ENCODE peak calls at places on chromosomes 4 and X, in six cellular contexts. F, O, R, U, K and Y are unnamed samples.

GRCh38 chrX:31294475-31294874 is 222.6 kb upstream of the FTHL17 start:
- DNase-seq in F (no peak), O (no peak), R (no peak), U (no peak), K (no peak), Y (no peak)

GRCh38 chr4:4488405-4489404 is 53.1 kb downstream of the STX18 start:
- DNase-seq in F (peak), O (peak), R (peak), U (peak), K (peak), Y (peak)

GRCh38 chrX:148811236-148811635 is 310.8 kb downstream of the AFF2 start:
- DNase-seq in F (peak), O (peak), R (no peak), U (peak), K (no peak), Y (no peak)

GRCh38 chr4:54495091-54495490 is 162.7 kb upstream of the KIT start:
- DNase-seq in F (no peak), O (peak), R (no peak), U (peak), K (no peak), Y (no peak)

GRCh38 chrX:51893931-51894696 is 691 bp downstream of the MAGED1 start:
- DNase-seq in F (no peak), O (peak), R (no peak), U (peak), K (peak), Y (peak)

GRCh38 chr4:105186701-105187158 is 40.1 kb downstream of the TET2 start:
- DNase-seq in F (peak), O (peak), R (no peak), U (peak), K (peak), Y (no peak)

GRCh38 chr4:111400736-111401135 is 744.5 kb upstream of the FAM241A start:
- DNase-seq in F (peak), O (peak), R (no peak), U (peak), K (peak), Y (no peak)

GRCh38 chr4:180462116-180462515 is 1781.1 kb upstream of the TENM3 start:
- DNase-seq in F (no peak), O (no peak), R (no peak), U (no peak), K (no peak), Y (no peak)

GRCh38 chrX:133350751-133351150 is 64.5 kb downstream of the GPC4 start:
- DNase-seq in F (no peak), O (no peak), R (no peak), U (no peak), K (no peak), Y (no peak)

GRCh38 chrX:115367455-115367854 is 77.9 kb downstream of the LUZP4 start:
- DNase-seq in F (peak), O (peak), R (no peak), U (peak), K (peak), Y (no peak)

GRCh38 chr4:138602664-138603063 is 360.5 kb upstream of the SLC7A11 start:
- DNase-seq in F (peak), O (peak), R (no peak), U (peak), K (no peak), Y (no peak)

GRCh38 chrX:35728481-35728880 is 69.7 kb upstream of the MAGEB16 start:
- DNase-seq in F (no peak), O (no peak), R (no peak), U (no peak), K (no peak), Y (peak)

GRCh38 chrX:77917294-77917933 is 6.9 kb downstream of the ATP7A start:
- DNase-seq in F (no peak), O (no peak), R (no peak), U (no peak), K (peak), Y (no peak)

GRCh38 chr4:56786955-56787354 is 34.5 kb downstream of the SPINK2 start:
- DNase-seq in F (peak), O (peak), R (no peak), U (peak), K (peak), Y (peak)

GRCh38 chrX:386768-387575 is at the start of gene PPP2R3B:
- DNase-seq in F (peak), O (peak), R (peak), U (peak), K (peak), Y (peak)

GRCh38 chr4:169231647-169232262 is 39.0 kb downstream of the SH3RF1 start:
- DNase-seq in F (no peak), O (peak), R (no peak), U (no peak), K (no peak), Y (no peak)

GRCh38 chr4:88522702-88523324 is 763 bp downstream of the PYURF start:
- DNase-seq in F (no peak), O (peak), R (no peak), U (peak), K (peak), Y (peak)

GRCh38 chr4:138938371-138938699 is 77.2 kb upstream of the NOCT start:
- DNase-seq in F (peak), O (peak), R (no peak), U (peak), K (peak), Y (no peak)

GRCh38 chr4:25433966-25434667 is 57.1 kb downstream of the ANAPC4 start:
- DNase-seq in F (no peak), O (no peak), R (no peak), U (no peak), K (no peak), Y (no peak)

GRCh38 chr4:98110214-98110613 is 33.1 kb downstream of the STPG2 start:
- DNase-seq in F (no peak), O (no peak), R (no peak), U (no peak), K (no peak), Y (peak)

GRCh38 chrX:110175146-110175545 is 142.7 kb downstream of the AMMECR1 start:
- DNase-seq in F (no peak), O (no peak), R (no peak), U (no peak), K (no peak), Y (peak)

GRCh38 chr4:7813674-7814073 is 126.0 kb downstream of the AFAP1 start:
- DNase-seq in F (peak), O (peak), R (no peak), U (peak), K (peak), Y (no peak)

GRCh38 chrX:17047224-17047623 is 100.8 kb downstream of the REPS2 start:
- DNase-seq in F (no peak), O (no peak), R (no peak), U (no peak), K (no peak), Y (no peak)

GRCh38 chrX:252421-253291 is 28.5 kb upstream of the PLCXD1 start:
- DNase-seq in F (no peak), O (no peak), R (no peak), U (no peak), K (peak), Y (peak)

GRCh38 chr4:16225996-16226815 is at the start of gene TAPT1:
- DNase-seq in F (no peak), O (peak), R (no peak), U (peak), K (peak), Y (peak)

GRCh38 chr4:180398564-180398963 is 1844.6 kb upstream of the TENM3 start:
- DNase-seq in F (no peak), O (no peak), R (no peak), U (no peak), K (no peak), Y (no peak)

GRCh38 chr4:182492456-182492855 is 249.3 kb downstream of the TENM3 start:
- DNase-seq in F (peak), O (peak), R (no peak), U (peak), K (peak), Y (no peak)

DNA sequence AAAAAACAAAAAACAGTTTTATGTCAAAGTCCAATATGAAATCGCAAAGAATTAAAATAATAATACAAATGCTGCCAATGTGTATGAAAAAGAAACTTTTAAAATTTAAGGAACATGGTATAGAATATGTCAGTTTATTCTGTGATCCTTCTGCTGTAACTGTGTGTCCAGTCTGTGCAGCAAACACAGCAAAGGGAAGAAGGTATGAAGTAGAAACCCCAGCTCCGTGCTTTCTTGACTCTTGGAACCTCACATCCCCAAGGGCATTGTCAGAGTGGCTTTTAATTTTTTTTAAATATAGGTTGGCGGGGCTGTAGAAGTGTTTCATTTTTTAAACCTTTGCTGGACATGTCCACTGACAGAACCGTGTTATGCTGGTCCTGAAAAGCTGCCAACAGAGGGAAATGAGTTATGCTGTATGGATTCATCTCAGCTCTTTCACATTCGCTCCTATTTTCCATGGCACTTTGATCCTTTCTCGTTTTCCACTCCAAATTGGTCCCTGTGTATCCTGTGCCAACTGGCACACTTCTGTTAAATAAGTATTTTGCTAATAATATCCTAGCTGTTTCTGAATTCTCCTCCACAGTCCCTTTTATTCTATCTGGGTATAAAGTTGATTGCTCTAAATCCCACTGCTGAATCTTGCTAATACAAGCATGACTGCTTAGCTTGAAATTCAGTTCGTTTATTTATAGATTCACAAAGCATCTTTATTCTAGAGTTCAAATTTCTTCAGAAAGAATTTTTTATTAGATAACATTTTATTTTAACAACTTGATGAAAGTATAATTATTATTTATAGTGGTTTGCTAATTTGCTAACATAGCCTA is 127.0 kb upstream of the DDIT4L start:
- DNase-seq in F (no peak), O (no peak), R (no peak), U (peak), K (peak), Y (no peak)
- H3K9ac ChIP-seq in F (no peak), O (no peak), R (no peak), U (peak), K (no peak), Y (no peak)

GRCh38 chr4:95095352-95095974 is 337.7 kb downstream of the BMPR1B start:
- DNase-seq in F (peak), O (peak), R (no peak), U (peak), K (peak), Y (no peak)

GRCh38 chr4:95093460-95093859 is 335.7 kb downstream of the BMPR1B start:
- DNase-seq in F (no peak), O (no peak), R (no peak), U (no peak), K (no peak), Y (no peak)

GRCh38 chr4:95091272-95091671 is 333.5 kb downstream of the BMPR1B start:
- DNase-seq in F (peak), O (peak), R (no peak), U (peak), K (no peak), Y (no peak)

GRCh38 chr4:95092762-95093161 is 335.0 kb downstream of the BMPR1B start:
- DNase-seq in F (no peak), O (peak), R (no peak), U (no peak), K (peak), Y (no peak)

DNA sequence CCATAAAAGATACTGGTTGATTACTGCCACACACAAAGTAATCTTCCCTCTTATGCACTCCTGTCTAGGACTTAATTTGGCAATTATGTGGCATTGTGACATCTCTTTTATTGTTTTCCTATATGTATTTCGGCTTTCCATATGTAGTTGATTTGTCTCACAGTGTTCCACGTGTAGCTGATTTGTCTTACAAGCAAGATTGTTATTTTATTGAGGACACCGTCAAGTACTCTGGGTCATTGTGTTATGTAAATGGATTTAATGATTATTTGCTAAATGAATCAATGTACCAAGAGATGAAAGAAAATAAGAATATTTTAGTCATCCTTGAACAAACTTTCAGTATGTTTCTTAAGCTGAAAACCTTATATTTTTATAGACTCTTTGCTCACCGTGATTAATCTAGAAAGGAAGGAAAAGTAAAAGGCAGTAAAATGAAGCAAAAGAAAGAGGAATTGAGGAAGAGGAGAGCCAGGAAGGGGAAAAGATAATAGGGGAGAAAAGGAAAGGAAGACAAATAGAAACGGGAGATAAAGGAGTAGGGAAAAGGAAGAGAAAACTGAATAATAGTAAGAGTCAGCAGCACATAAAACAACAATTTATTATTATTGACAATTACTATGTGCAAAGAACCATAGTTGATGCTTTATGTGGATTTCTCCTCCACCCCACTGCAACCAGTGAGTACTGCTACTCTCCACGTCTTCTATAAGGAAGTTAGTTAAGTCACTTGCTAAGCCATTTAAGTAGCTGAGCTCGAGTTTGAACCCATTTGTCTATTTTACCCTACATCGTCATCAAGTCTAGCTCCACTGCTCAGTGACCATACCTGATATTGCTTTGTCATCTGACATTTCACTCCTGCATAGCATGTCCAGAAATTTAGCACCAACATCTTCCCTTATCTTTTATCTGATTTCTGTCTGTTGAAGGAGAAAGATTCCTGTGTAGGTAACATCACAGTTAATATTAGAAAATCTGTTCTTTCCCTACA is 336.5 kb downstream of the BMPR1B start:
- DNase-seq in F (no peak), O (no peak), R (no peak), U (no peak), K (no peak), Y (no peak)
- H3K4me3 ChIP-seq in F (no peak), O (no peak), R (no peak), U (no peak), K (no peak), Y (no peak)

DNA sequence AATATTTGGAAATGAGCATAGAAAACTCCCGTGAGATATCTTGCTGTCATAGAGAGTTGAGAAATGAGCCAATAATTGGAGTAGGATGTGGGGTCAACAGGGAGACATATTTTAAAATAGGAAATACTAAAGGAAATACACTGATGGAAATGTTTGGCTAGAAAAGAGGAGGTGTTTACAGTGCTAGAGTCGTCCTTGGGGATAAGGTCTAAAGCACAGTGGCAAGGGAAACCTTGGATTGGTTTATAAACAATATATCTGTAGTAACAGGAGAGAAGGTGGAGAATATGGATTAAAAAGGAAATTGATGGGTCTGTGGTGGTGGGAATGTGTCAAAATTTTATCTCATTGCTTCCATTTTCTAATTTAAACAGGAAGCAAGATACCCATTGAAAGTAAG is 82.1 kb downstream of the PPEF2 start:
- DNase-seq in F (no peak), O (no peak), R (no peak), U (no peak), K (no peak), Y (no peak)
- H3K9ac ChIP-seq in F (no peak), O (no peak), R (no peak), U (no peak), K (no peak), Y (no peak)

DNA sequence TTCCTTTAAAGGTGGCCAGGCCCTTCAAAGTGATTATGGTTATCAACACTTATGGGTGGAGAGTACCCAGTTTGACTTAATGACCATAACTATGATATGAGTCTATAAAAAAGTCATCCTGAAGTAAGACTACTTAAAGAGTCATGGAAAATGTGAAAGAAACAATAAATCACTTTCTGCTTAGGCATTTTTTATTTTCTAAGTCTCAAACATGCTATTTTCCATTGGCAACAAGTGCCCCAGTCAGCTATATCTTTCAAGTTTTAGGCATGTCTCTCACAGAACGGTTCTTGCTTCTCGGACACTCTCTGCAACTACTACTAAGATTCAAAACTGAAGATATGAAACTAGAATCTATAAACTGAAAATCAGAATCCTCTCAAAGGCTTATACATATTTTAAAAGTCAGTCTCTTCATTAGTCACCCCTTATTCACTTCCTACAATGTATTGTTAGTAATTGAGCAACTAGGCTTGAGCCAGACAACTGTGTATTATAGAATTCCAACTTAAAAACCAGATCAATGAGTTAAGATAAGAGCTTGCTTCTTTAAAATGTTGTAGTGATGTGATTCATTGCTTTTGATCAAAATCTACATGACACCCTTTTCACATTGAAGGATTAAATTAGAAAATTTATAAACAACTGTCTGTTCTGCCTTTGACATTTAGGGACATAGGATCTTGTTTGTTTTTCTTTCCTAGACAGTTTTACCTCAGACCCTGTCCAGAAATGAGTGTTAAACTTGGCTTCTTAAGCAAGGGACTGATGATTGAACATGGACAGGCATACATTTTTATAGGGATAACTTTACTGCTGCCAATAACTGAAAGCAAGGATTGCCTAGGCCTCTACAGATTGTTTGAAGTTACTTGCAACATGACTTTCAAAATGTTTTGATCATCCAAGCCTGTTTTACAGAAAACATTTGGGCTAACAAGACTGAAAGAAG is 2.9 kb downstream of the ANTXR2 start:
- DNase-seq in F (peak), O (peak), R (no peak), U (peak), K (peak), Y (no peak)
- H3K4me3 ChIP-seq in F (peak), O (peak), R (peak), U (peak), K (peak), Y (no peak)

DNA sequence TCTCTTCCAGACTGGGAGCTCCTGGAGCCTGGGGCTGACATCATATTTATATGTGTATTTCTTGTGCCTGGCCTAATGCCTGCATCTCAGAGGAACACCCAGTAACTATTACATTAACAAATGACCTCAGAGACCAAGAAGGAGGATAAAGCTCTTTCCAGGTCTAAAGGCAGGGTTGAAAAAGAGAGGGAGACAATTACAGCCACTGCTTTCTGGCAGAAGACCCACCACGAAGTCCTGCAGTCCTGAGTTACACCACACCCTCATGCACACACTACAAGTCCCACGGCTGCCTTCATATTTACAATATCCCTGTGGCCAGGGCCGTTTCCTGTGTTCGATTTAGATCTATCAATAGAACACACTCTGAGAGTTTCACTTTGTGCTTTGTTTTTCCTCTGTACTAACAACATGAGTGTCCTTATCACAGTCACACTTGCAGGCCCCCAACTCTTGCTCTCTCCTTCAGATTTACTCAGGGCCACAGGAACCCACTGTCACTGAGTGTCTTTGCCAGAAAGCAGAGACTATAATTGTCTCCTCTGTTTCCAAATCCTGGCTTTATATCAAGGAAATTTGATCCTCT is 535.5 kb downstream of the MID1IP1 start:
- DNase-seq in F (no peak), O (peak), R (no peak), U (no peak), K (peak), Y (no peak)
- H3K9ac ChIP-seq in F (no peak), O (no peak), R (no peak), U (no peak), K (no peak), Y (no peak)

DNA sequence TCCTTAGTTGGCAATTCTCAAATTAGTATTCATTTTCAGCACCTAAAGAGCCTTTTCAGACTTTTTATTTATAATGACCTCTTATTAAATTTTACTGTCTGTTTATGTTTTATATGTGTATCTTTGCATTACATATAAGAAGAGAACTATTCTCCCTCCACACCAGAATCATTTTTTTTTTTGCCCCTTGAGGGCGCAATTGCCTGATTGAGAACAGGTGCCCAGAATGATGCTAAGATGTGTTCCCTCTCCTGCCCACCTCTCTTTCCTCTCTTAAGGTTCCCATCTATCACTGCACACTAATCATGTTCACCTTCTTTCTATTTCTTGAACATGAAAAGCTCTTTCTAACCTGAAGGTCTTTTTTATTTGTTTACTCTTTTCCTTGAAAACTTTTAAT is 44.2 kb upstream of the ADAM29 start:
- DNase-seq in F (no peak), O (no peak), R (no peak), U (no peak), K (no peak), Y (peak)
- H3K4me3 ChIP-seq in F (no peak), O (no peak), R (no peak), U (no peak), K (no peak), Y (no peak)